ENCODE peak calls at places on chromosomes 7 and 10, in four cellular contexts. O is CD8-positive, alpha-beta T cell; Y is Peyer's patch; J is GM10248. R is an unnamed sample.

GRCh38 chr10:62185914-62186692 is 82.5 kb downstream of the RTKN2 start:
- DNase-seq in J (peak), Y (no peak), O (no peak), R (peak)

GRCh38 chr10:98012654-98013053 is 17.8 kb downstream of the CRTAC1 start:
- DNase-seq in O (no peak), J (no peak), Y (no peak), R (no peak)

GRCh38 chr7:64879097-64879730 is 23.9 kb upstream of the ZNF273 start:
- DNase-seq in J (peak), O (no peak), Y (peak), R (no peak)

GRCh38 chr10:121556918-121557573 is 41.2 kb downstream of the FGFR2 start:
- DNase-seq in J (no peak), O (no peak), Y (no peak), R (no peak)

GRCh38 chr10:101272229-101272868 is 43.1 kb upstream of the LBX1 start:
- DNase-seq in O (peak), Y (peak), J (peak), R (peak)

GRCh38 chr10:17022399-17022798 is 107.2 kb downstream of the CUBN start:
- DNase-seq in Y (no peak), J (no peak), O (no peak), R (no peak)

GRCh38 chr7:80916770-80917681 is 1.8 kb downstream of the SEMA3C start:
- DNase-seq in O (no peak), Y (no peak), J (no peak), R (no peak)

GRCh38 chr7:27948856-27949255 is 208.9 kb downstream of the TAX1BP1 start:
- DNase-seq in Y (no peak), J (no peak), O (no peak), R (no peak)

GRCh38 chr7:142477079-142477651 is 219.3 kb upstream of the PRSS58 start:
- DNase-seq in J (no peak), O (no peak), Y (no peak), R (no peak)

GRCh38 chr7:74069086-74069541 is 14.5 kb upstream of the LIMK1 start:
- DNase-seq in J (no peak), O (no peak), Y (no peak), R (no peak)

GRCh38 chr7:6446977-6447588 is 671 bp downstream of the DAGLB start:
- DNase-seq in Y (peak), O (peak), J (peak), R (peak)

GRCh38 chr10:80502621-80503583 is 34.8 kb upstream of the SH2D4B start:
- DNase-seq in Y (peak), O (no peak), J (no peak), R (no peak)

GRCh38 chr7:141263508-141263907 is 189.6 kb downstream of the TMEM178B start:
- DNase-seq in Y (no peak), O (no peak), J (no peak), R (no peak)

GRCh38 chr10:104218751-104219150 is 13.4 kb downstream of the CFAP43 start:
- DNase-seq in Y (no peak), O (no peak), J (no peak), R (no peak)

GRCh38 chr10:43871545-43871944 is 222.9 kb upstream of the ZNF32 start:
- DNase-seq in J (no peak), Y (no peak), O (no peak), R (no peak)

GRCh38 chr10:131452926-131453771 is 141.6 kb upstream of the TCERG1L start:
- DNase-seq in O (no peak), Y (no peak), J (no peak), R (no peak)

GRCh38 chr7:120273476-120273975 is 551 bp downstream of the KCND2 start:
- DNase-seq in J (peak), Y (no peak), O (no peak), R (peak)

GRCh38 chr10:110903280-110904278 is 15.4 kb downstream of the BBIP1 start:
- DNase-seq in O (no peak), J (no peak), Y (no peak), R (no peak)

GRCh38 chr7:73823257-73823656 is 7.5 kb upstream of the CLDN4 start:
- DNase-seq in Y (no peak), O (no peak), J (peak), R (no peak)

GRCh38 chr10:100878291-100878910 is 34.4 kb upstream of the SLF2 start:
- DNase-seq in Y (peak), J (peak), O (no peak), R (peak)

GRCh38 chr7:88927-89921 is 103.1 kb upstream of the FAM20C start:
- DNase-seq in Y (peak), O (no peak), J (no peak), R (no peak)

GRCh38 chr7:6252310-6252709 is 20.1 kb downstream of the CYTH3 start:
- DNase-seq in O (no peak), J (no peak), Y (no peak), R (no peak)

GRCh38 chr10:113303747-113304146 is 249.1 kb upstream of the HABP2 start:
- DNase-seq in Y (no peak), O (no peak), J (no peak), R (no peak)

GRCh38 chr7:3575753-3576531 is 274.9 kb downstream of the SDK1 start:
- DNase-seq in J (no peak), O (no peak), Y (peak), R (no peak)

GRCh38 chr7:138001529-138002095 is at the start of gene CREB3L2:
- DNase-seq in Y (peak), O (peak), J (no peak), R (no peak)

GRCh38 chr7:111098011-111098925 is 7.3 kb downstream of the LRRN3 start:
- DNase-seq in O (peak), J (no peak), Y (peak), R (no peak)

GRCh38 chr7:147510913-147511312 is 1079.7 kb upstream of the C7orf33 start:
- DNase-seq in J (no peak), Y (no peak), O (no peak), R (no peak)

GRCh38 chr7:128059143-128059975 is 28.1 kb upstream of the LRRC4 start:
- DNase-seq in J (no peak), Y (no peak), O (no peak), R (no peak)

GRCh38 chr7:22351878-22352277 is 5.1 kb downstream of the RAPGEF5 start:
- DNase-seq in O (no peak), Y (no peak), J (no peak), R (no peak)

GRCh38 chr7:116494472-116494871 is 5.1 kb upstream of the CAV2 start:
- DNase-seq in O (no peak), J (no peak), Y (no peak), R (no peak)

GRCh38 chr10:131725736-131726459 is 174.9 kb upstream of the PPP2R2D start:
- DNase-seq in Y (peak), J (no peak), O (no peak), R (no peak)

GRCh38 chr10:33179056-33179455 is 155.4 kb downstream of the NRP1 start:
- DNase-seq in Y (no peak), O (no peak), J (no peak), R (no peak)

GRCh38 chr7:99772565-99772964 is 11.4 kb downstream of the CYP3A4 start:
- DNase-seq in J (no peak), Y (peak), O (no peak), R (no peak)

GRCh38 chr7:111137296-111138195 is 46.6 kb downstream of the LRRN3 start:
- DNase-seq in O (no peak), Y (no peak), J (no peak), R (no peak)

GRCh38 chr7:69002416-69002815 is 595.9 kb upstream of the AUTS2 start:
- DNase-seq in J (no peak), Y (no peak), O (no peak), R (no peak)

GRCh38 chr10:124647421-124648130 is 96.6 kb downstream of the FAM53B start:
- DNase-seq in Y (peak), J (peak), O (peak), R (peak)
- TF ChIP-seq CTCF in Y (peak), J (peak), O (peak), R (peak)

GRCh38 chr10:117741524-117741923 is 199.0 kb downstream of the EMX2 start:
- DNase-seq in O (no peak), J (no peak), Y (no peak), R (no peak)
- TF ChIP-seq CTCF in O (no peak), J (no peak), Y (no peak), R (no peak)

GRCh38 chr10:15300697-15301096 is 70.4 kb downstream of the FAM171A1 start:
- DNase-seq in O (no peak), J (no peak), Y (no peak), R (no peak)
- TF ChIP-seq CTCF in O (no peak), J (no peak), Y (no peak), R (no peak)

GRCh38 chr7:54837167-54837566 is 78.2 kb upstream of the SEC61G start:
- DNase-seq in Y (no peak), J (no peak), O (no peak), R (no peak)

GRCh38 chr7:54837761-54838539 is 78.9 kb upstream of the SEC61G start:
- DNase-seq in Y (no peak), J (no peak), O (no peak), R (no peak)

GRCh38 chr7:54838540-54838925 is 79.5 kb upstream of the SEC61G start:
- DNase-seq in O (no peak), Y (no peak), J (no peak), R (no peak)

GRCh38 chr7:54841772-54842707 is 83.0 kb upstream of the SEC61G start:
- DNase-seq in O (no peak), Y (peak), J (no peak), R (no peak)

DNA sequence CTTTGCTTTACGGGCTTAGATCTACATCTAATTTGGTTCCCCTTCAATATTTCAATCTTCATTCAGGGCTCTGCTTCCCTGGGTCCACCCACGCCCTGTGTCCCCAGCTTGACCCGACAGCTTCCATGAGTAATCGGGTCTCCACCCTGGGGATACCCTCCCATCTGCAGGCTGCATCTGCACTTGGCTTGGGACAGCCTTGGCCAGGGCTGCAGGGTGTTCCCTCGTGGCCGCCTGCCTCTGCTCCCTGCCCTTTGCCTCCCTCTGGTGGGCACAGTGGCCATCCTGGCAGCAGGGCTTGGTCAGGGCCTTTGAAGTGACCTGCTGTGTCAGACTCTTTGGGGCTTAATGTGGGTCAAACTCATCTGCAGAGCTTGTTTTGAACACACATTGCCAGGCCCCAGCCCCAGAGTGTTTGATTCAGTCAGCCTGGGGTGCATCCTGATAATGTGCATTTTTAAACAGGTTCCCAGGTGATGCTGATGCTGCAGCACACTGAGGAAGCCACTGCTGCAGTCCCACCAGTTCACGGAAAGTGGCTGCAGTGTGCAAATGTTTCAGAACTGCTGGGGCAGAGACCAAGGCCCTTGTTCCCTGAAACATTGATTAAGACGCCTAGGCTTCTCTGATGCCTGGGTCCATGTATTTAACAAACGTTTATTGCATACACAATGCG is 80.7 kb upstream of the SEC61G start:
- DNase-seq in J (no peak), O (no peak), Y (peak), R (no peak)
- TF ChIP-seq CTCF in J (peak), O (no peak), Y (no peak), R (peak)

DNA sequence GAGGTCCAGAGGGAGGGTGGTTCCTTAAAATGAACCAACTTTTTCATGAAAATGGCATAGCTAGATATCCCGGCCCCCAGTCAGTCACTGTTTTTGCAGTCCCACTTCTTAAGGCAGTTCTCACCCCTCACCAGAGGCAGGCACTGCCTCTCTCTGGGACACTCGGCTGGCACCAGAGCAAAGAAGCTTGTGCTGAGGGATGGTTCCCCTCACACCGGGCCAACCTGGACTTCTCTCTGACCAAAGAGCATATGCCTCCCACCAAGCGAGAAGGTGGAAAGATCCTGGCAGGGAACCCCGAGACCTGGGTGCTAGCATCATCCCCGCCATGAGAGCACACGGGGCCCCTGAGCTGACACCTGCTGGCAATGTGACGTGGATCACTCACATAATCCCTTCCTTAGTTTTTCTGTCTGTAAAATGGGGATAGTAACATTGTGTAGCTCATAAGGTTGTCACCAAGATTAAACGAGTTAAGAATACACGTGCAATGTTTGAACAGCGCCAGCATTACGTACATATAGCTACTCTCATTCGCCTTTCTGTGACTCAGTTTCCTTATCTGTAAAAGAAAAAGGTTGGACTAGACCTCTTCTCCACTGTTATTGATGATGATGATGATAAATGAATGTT is 88.5 kb downstream of the PARP12 start:
- DNase-seq in J (no peak), O (no peak), Y (no peak), R (no peak)
- TF ChIP-seq CTCF in J (no peak), O (no peak), Y (no peak), R (no peak)

GRCh38 chr10:84739641-84740040 is 411.3 kb downstream of the CCSER2 start:
- DNase-seq in Y (no peak), J (no peak), O (no peak), R (no peak)
- TF ChIP-seq CTCF in Y (no peak), J (no peak), O (no peak), R (no peak)

DNA sequence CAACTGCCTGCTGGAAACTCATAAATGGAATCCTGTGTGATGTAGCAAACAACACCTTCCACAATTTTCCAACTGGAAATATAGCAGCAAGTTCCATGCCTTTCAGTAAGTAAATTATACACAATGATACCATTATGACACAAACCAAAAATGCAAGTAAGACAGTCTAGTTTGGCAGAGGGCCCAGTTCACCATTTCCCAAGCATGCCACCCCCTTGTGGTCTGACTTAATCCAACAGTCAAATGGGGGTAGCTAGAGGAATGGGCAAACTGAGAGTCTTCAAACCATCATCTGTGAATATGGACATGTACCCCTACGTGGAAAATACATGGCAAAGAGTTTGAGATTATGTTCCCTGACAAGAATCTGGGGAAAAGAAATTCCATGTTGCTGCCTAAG is 137.6 kb upstream of the VWC2 start:
- DNase-seq in Y (no peak), J (no peak), O (no peak), R (no peak)
- TF ChIP-seq CTCF in Y (no peak), J (no peak), O (no peak), R (peak)

R was measured in GM13977.